ENCODE peak calls at places on chromosome 21, in seven cellular contexts. H is bronchial epithelial cell; M is AG20443; I is heart left ventricle; T is stimulated activated CD8-positive, alpha-beta memory T cell treated with anti-CD3 and anti-CD28 coated beads, Interleukin-2, amount 100 ng/mL, for 1 hour; X is BJ; N is prostate gland. E is an unnamed sample.

GRCh38 chr21:20902511-20902910 is 95.7 kb upstream of the NCAM2 start:
- DNase-seq in H (no peak), M (no peak), I (no peak), T (no peak), X (no peak), N (no peak), E (no peak)

GRCh38 chr21:42683371-42684108 is 30.1 kb downstream of the PDE9A start:
- DNase-seq in H (no peak), M (no peak), I (peak), T (no peak), X (no peak), N (no peak), E (no peak)

GRCh38 chr21:42760361-42760970 is 107.0 kb downstream of the PDE9A start:
- DNase-seq in H (no peak), M (no peak), I (peak), T (no peak), X (no peak), N (no peak), E (no peak)

GRCh38 chr21:15932681-15933200 is 203.0 kb downstream of the USP25 start:
- DNase-seq in H (no peak), M (no peak), I (no peak), T (no peak), X (no peak), N (no peak), E (no peak)

GRCh38 chr21:42047821-42048613 is 23.1 kb upstream of the UMODL1 start:
- DNase-seq in H (no peak), M (peak), I (no peak), T (no peak), X (peak), N (no peak), E (peak)

GRCh38 chr21:36079010-36079649 is 9.3 kb downstream of the CBR1 start:
- DNase-seq in H (no peak), M (no peak), I (no peak), T (no peak), X (no peak), N (no peak), E (no peak)

GRCh38 chr21:17981060-17981459 is 161.9 kb upstream of the C21orf91 start:
- DNase-seq in H (no peak), M (no peak), I (no peak), T (no peak), X (no peak), N (no peak), E (no peak)

GRCh38 chr21:46385846-46386725 is 62.1 kb downstream of the PCNT start:
- DNase-seq in H (no peak), M (no peak), I (no peak), T (no peak), X (no peak), N (no peak), E (no peak)

GRCh38 chr21:15289896-15290841 is 225.4 kb upstream of the NRIP1 start:
- DNase-seq in H (no peak), M (peak), I (peak), T (no peak), X (no peak), N (peak), E (peak)

GRCh38 chr21:45299864-45300785 is 12.4 kb upstream of the POFUT2 start:
- DNase-seq in H (no peak), M (no peak), I (peak), T (no peak), X (no peak), N (no peak), E (no peak)

GRCh38 chr21:33451634-33452071 is 28.1 kb downstream of the TMEM50B start:
- DNase-seq in H (peak), M (no peak), I (no peak), T (no peak), X (no peak), N (peak), E (no peak)

E was measured in pancreas.